ENCODE peak calls at places on chromosomes 1 and 21, in eight cellular contexts. S, J, H, A, V, Q, M and K are unnamed samples.

GRCh38 chr1:84571150-84571535 is 3.1 kb downstream of the CTBS start:
- DNase-seq in S (no peak), J (no peak), H (no peak), A (peak; percentile 28), V (no peak), Q (no peak), M (no peak), K (no peak)

GRCh38 chr1:26121854-26122773 is 10.5 kb downstream of the PDIK1L start:
- DNase-seq in S (no peak), J (no peak), H (no peak), A (no peak), V (no peak), Q (no peak), M (no peak), K (no peak)

GRCh38 chr1:91804546-91805023 is 81.4 kb downstream of the TGFBR3 start:
- DNase-seq in S (no peak), J (no peak), H (no peak), A (peak; percentile 22), V (peak; percentile 30), Q (no peak), M (no peak), K (no peak)

GRCh38 chr1:245590726-245591125 is 435.9 kb downstream of the KIF26B start:
- DNase-seq in S (no peak), J (no peak), H (no peak), A (peak; percentile 22), V (no peak), Q (no peak), M (no peak), K (no peak)

GRCh38 chr1:243924588-243925349 is 74.7 kb upstream of the AKT3 start:
- DNase-seq in S (no peak), J (no peak), H (no peak), A (no peak), V (peak; percentile 39), Q (no peak), M (no peak), K (no peak)

GRCh38 chr1:29725262-29725661 is 488.9 kb downstream of the PTPRU start:
- DNase-seq in S (no peak), J (no peak), H (no peak), A (no peak), V (no peak), Q (no peak), M (no peak), K (no peak)

GRCh38 chr1:157944666-157945280 is 48.7 kb upstream of the KIRREL1 start:
- DNase-seq in S (no peak), J (no peak), H (no peak), A (no peak), V (peak; percentile 47), Q (no peak), M (no peak), K (no peak)

GRCh38 chr1:31422505-31423319 is 9.7 kb downstream of the SERINC2 start:
- DNase-seq in S (peak; percentile 89), J (peak; percentile 49), H (peak; percentile 81), A (peak; percentile 94), V (peak; percentile 83), Q (no peak), M (peak; percentile 61), K (peak; percentile 81)

GRCh38 chr21:21712761-21713558 is 714.8 kb downstream of the NCAM2 start:
- DNase-seq in S (no peak), J (no peak), H (no peak), A (no peak), V (no peak), Q (no peak), M (no peak), K (no peak)

GRCh38 chr1:2226525-2227340 is 1.4 kb upstream of the SKI start:
- DNase-seq in S (no peak), J (no peak), H (no peak), A (peak; percentile 13), V (no peak), Q (peak; percentile 86), M (no peak), K (no peak)

GRCh38 chr1:153597206-153597605 is 15.7 kb downstream of the S100A16 start:
- DNase-seq in S (no peak), J (no peak), H (no peak), A (no peak), V (peak; percentile 45), Q (no peak), M (no peak), K (no peak)

GRCh38 chr1:108570128-108570527 is 10.2 kb downstream of the EEIG2 start:
- DNase-seq in S (no peak), J (no peak), H (no peak), A (peak; percentile 29), V (peak; percentile 71), Q (no peak), M (no peak), K (peak; percentile 32)

GRCh38 chr1:186308264-186309060 is 66.6 kb downstream of the TPR start:
- DNase-seq in S (no peak), J (no peak), H (no peak), A (no peak), V (no peak), Q (no peak), M (no peak), K (no peak)

GRCh38 chr1:206833741-206834140 is 31.7 kb upstream of the IL20 start:
- DNase-seq in S (no peak), J (no peak), H (no peak), A (no peak), V (no peak), Q (no peak), M (no peak), K (no peak)

GRCh38 chr1:147077936-147078605 is 94.2 kb downstream of the PRKAB2 start:
- DNase-seq in S (no peak), J (no peak), H (no peak), A (no peak), V (no peak), Q (peak; percentile 59), M (no peak), K (no peak)

GRCh38 chr1:151680812-151681211 is 35.8 kb downstream of the CELF3 start:
- DNase-seq in S (no peak), J (no peak), H (no peak), A (peak; percentile 91), V (no peak), Q (no peak), M (no peak), K (no peak)

GRCh38 chr1:29325675-29326074 is 89.4 kb downstream of the PTPRU start:
- DNase-seq in S (no peak), J (peak; percentile 56), H (no peak), A (no peak), V (no peak), Q (peak; percentile 54), M (no peak), K (no peak)

GRCh38 chr1:95111014-95111413 is 6.1 kb upstream of the TLCD4 start:
- DNase-seq in S (no peak), J (no peak), H (no peak), A (no peak), V (no peak), Q (no peak), M (no peak), K (no peak)

GRCh38 chr21:32411366-32412161 is 942 bp upstream of the EVA1C start:
- DNase-seq in S (peak; percentile 95), J (peak; percentile 97), H (peak; percentile 17), A (no peak), V (no peak), Q (peak; percentile 93), M (peak; percentile 96), K (no peak)

GRCh38 chr21:45074048-45074817 is at the start of gene ADARB1:
- DNase-seq in S (peak; percentile 83), J (peak; percentile 68), H (peak; percentile 54), A (peak; percentile 75), V (peak; percentile 70), Q (peak; percentile 89), M (no peak), K (peak; percentile 98)

GRCh38 chr1:43432907-43433306 is 20.8 kb downstream of the HYI start:
- DNase-seq in S (no peak), J (no peak), H (no peak), A (no peak), V (no peak), Q (no peak), M (no peak), K (no peak)

GRCh38 chr1:177945943-177946650 is 23.8 kb downstream of the SEC16B start:
- DNase-seq in S (peak; percentile 63), J (peak; percentile 44), H (peak; percentile 73), A (peak; percentile 66), V (peak; percentile 64), Q (no peak), M (no peak), K (peak; percentile 63)

GRCh38 chr21:31383770-31384169 is 39.7 kb upstream of the TIAM1 start:
- DNase-seq in S (no peak), J (no peak), H (no peak), A (no peak), V (no peak), Q (no peak), M (no peak), K (no peak)

GRCh38 chr1:17885663-17886062 is 130.5 kb downstream of the ACTL8 start:
- DNase-seq in S (no peak), J (no peak), H (no peak), A (no peak), V (no peak), Q (no peak), M (no peak), K (no peak)

GRCh38 chr1:187999973-188000372 is 1171.2 kb downstream of the PLA2G4A start:
- DNase-seq in S (no peak), J (no peak), H (no peak), A (peak; percentile 10), V (no peak), Q (no peak), M (no peak), K (no peak)

GRCh38 chr1:70426154-70427131 is 15.4 kb downstream of the CTH start:
- DNase-seq in S (no peak), J (no peak), H (no peak), A (no peak), V (no peak), Q (no peak), M (no peak), K (no peak)
- TF ChIP-seq CTCF in S (no peak), J (no peak), H (no peak), A (no peak), V (no peak), Q (no peak), M (no peak), K (no peak)

GRCh38 chr1:223557125-223557465 is 108.4 kb downstream of the CAPN8 start:
- DNase-seq in S (no peak), J (no peak), H (no peak), A (no peak), V (no peak), Q (no peak), M (no peak), K (no peak)
- TF ChIP-seq CTCF in S (no peak), J (no peak), H (peak; percentile 11), A (no peak), V (no peak), Q (peak; percentile 0), M (no peak), K (no peak)

GRCh38 chr1:229470406-229471043 is 36.6 kb upstream of the ACTA1 start:
- DNase-seq in S (no peak), J (no peak), H (no peak), A (no peak), V (no peak), Q (no peak), M (no peak), K (no peak)
- TF ChIP-seq CTCF in S (no peak), J (no peak), H (no peak), A (no peak), V (no peak), Q (no peak), M (no peak), K (no peak)

GRCh38 chr1:199422206-199422605 is 605.3 kb upstream of the NR5A2 start:
- DNase-seq in S (no peak), J (no peak), H (peak; percentile 20), A (peak; percentile 34), V (peak; percentile 20), Q (no peak), M (no peak), K (no peak)
- TF ChIP-seq CTCF in S (no peak), J (no peak), H (no peak), A (no peak), V (no peak), Q (no peak), M (no peak), K (no peak)